ENCODE peak calls at places on chromosomes 1 and 21, in nine cellular contexts. One of them, this sample, is unnamed.

GRCh38 chr21:42343101-42343500 is 7.7 kb downstream of the TFF2 start:
- DNase-seq in fibroblast of pulmonary artery: no peak
- DNase-seq in heart right ventricle: no peak
- DNase-seq in CD8-positive, alpha-beta T cell: no peak
- DNase-seq in psoas muscle: no peak
- DNase-seq in fibroblast of lung: no peak
- DNase-seq in transverse colon: no peak
- DNase-seq in mesothelial cell of epicardium: no peak
- DNase-seq in neural crest cell: no peak
- DNase-seq in this sample: no peak

GRCh38 chr1:185170291-185170848 is 13.4 kb downstream of the SWT1 start:
- DNase-seq in fibroblast of pulmonary artery: peak
- DNase-seq in heart right ventricle: peak
- DNase-seq in CD8-positive, alpha-beta T cell: peak
- DNase-seq in psoas muscle: no peak
- DNase-seq in fibroblast of lung: peak
- DNase-seq in transverse colon: no peak
- DNase-seq in mesothelial cell of epicardium: no peak
- DNase-seq in neural crest cell: peak
- DNase-seq in this sample: peak

GRCh38 chr1:224542783-224543440 is 73.2 kb upstream of the CNIH3 start:
- DNase-seq in fibroblast of pulmonary artery: peak
- DNase-seq in heart right ventricle: no peak
- DNase-seq in CD8-positive, alpha-beta T cell: no peak
- DNase-seq in psoas muscle: no peak
- DNase-seq in fibroblast of lung: peak
- DNase-seq in transverse colon: no peak
- DNase-seq in mesothelial cell of epicardium: no peak
- DNase-seq in neural crest cell: no peak
- DNase-seq in this sample: no peak

GRCh38 chr1:6359568-6360496 is 33.7 kb downstream of the ACOT7 start:
- DNase-seq in fibroblast of pulmonary artery: peak
- DNase-seq in heart right ventricle: peak
- DNase-seq in CD8-positive, alpha-beta T cell: peak
- DNase-seq in psoas muscle: peak
- DNase-seq in fibroblast of lung: peak
- DNase-seq in transverse colon: peak
- DNase-seq in mesothelial cell of epicardium: peak
- DNase-seq in neural crest cell: no peak
- DNase-seq in this sample: no peak

GRCh38 chr1:63403386-63403785 is 36.0 kb downstream of the ALG6 start:
- DNase-seq in fibroblast of pulmonary artery: no peak
- DNase-seq in heart right ventricle: no peak
- DNase-seq in CD8-positive, alpha-beta T cell: no peak
- DNase-seq in psoas muscle: no peak
- DNase-seq in fibroblast of lung: no peak
- DNase-seq in transverse colon: no peak
- DNase-seq in mesothelial cell of epicardium: no peak
- DNase-seq in neural crest cell: no peak
- DNase-seq in this sample: no peak

GRCh38 chr1:86069757-86070145 is 86.8 kb downstream of the COL24A1 start:
- DNase-seq in fibroblast of pulmonary artery: peak
- DNase-seq in heart right ventricle: no peak
- DNase-seq in CD8-positive, alpha-beta T cell: no peak
- DNase-seq in psoas muscle: no peak
- DNase-seq in fibroblast of lung: peak
- DNase-seq in transverse colon: no peak
- DNase-seq in mesothelial cell of epicardium: no peak
- DNase-seq in neural crest cell: no peak
- DNase-seq in this sample: no peak

GRCh38 chr1:170205301-170205700 is 59.5 kb downstream of the NTMT2 start:
- DNase-seq in fibroblast of pulmonary artery: no peak
- DNase-seq in heart right ventricle: no peak
- DNase-seq in CD8-positive, alpha-beta T cell: no peak
- DNase-seq in psoas muscle: no peak
- DNase-seq in fibroblast of lung: no peak
- DNase-seq in transverse colon: no peak
- DNase-seq in mesothelial cell of epicardium: no peak
- DNase-seq in neural crest cell: no peak
- DNase-seq in this sample: no peak

GRCh38 chr1:125087247-125087646 is 3902.5 kb downstream of the SRGAP2C start:
- DNase-seq in fibroblast of pulmonary artery: no peak
- DNase-seq in heart right ventricle: no peak
- DNase-seq in CD8-positive, alpha-beta T cell: no peak
- DNase-seq in psoas muscle: no peak
- DNase-seq in fibroblast of lung: no peak
- DNase-seq in transverse colon: no peak
- DNase-seq in mesothelial cell of epicardium: no peak
- DNase-seq in neural crest cell: no peak
- DNase-seq in this sample: no peak

GRCh38 chr1:186925881-186926676 is 97.3 kb downstream of the PLA2G4A start:
- DNase-seq in fibroblast of pulmonary artery: peak
- DNase-seq in heart right ventricle: no peak
- DNase-seq in CD8-positive, alpha-beta T cell: no peak
- DNase-seq in psoas muscle: no peak
- DNase-seq in fibroblast of lung: no peak
- DNase-seq in transverse colon: no peak
- DNase-seq in mesothelial cell of epicardium: no peak
- DNase-seq in neural crest cell: no peak
- DNase-seq in this sample: no peak

GRCh38 chr1:162724583-162725120 is 65.8 kb upstream of the HSD17B7 start:
- DNase-seq in fibroblast of pulmonary artery: no peak
- DNase-seq in heart right ventricle: no peak
- DNase-seq in CD8-positive, alpha-beta T cell: no peak
- DNase-seq in psoas muscle: no peak
- DNase-seq in fibroblast of lung: no peak
- DNase-seq in transverse colon: no peak
- DNase-seq in mesothelial cell of epicardium: no peak
- DNase-seq in neural crest cell: no peak
- DNase-seq in this sample: no peak

GRCh38 chr1:43979261-43979527 is 184 bp downstream of the B4GALT2 start:
- DNase-seq in fibroblast of pulmonary artery: no peak
- DNase-seq in heart right ventricle: no peak
- DNase-seq in CD8-positive, alpha-beta T cell: no peak
- DNase-seq in psoas muscle: no peak
- DNase-seq in fibroblast of lung: no peak
- DNase-seq in transverse colon: no peak
- DNase-seq in mesothelial cell of epicardium: no peak
- DNase-seq in neural crest cell: no peak
- DNase-seq in this sample: no peak

GRCh38 chr1:3714284-3714741 is 37.9 kb upstream of the CCDC27 start:
- DNase-seq in fibroblast of pulmonary artery: no peak
- DNase-seq in heart right ventricle: no peak
- DNase-seq in CD8-positive, alpha-beta T cell: no peak
- DNase-seq in psoas muscle: peak
- DNase-seq in fibroblast of lung: no peak
- DNase-seq in transverse colon: no peak
- DNase-seq in mesothelial cell of epicardium: no peak
- DNase-seq in neural crest cell: no peak
- DNase-seq in this sample: no peak

GRCh38 chr1:160618763-160619274 is 28.0 kb downstream of the SLAMF1 start:
- DNase-seq in fibroblast of pulmonary artery: no peak
- DNase-seq in heart right ventricle: no peak
- DNase-seq in CD8-positive, alpha-beta T cell: peak
- DNase-seq in psoas muscle: no peak
- DNase-seq in fibroblast of lung: no peak
- DNase-seq in transverse colon: no peak
- DNase-seq in mesothelial cell of epicardium: no peak
- DNase-seq in neural crest cell: no peak
- DNase-seq in this sample: no peak

GRCh38 chr1:197464039-197464438 is 196.0 kb downstream of the CRB1 start:
- DNase-seq in fibroblast of pulmonary artery: peak
- DNase-seq in heart right ventricle: peak
- DNase-seq in CD8-positive, alpha-beta T cell: no peak
- DNase-seq in psoas muscle: no peak
- DNase-seq in fibroblast of lung: peak
- DNase-seq in transverse colon: no peak
- DNase-seq in mesothelial cell of epicardium: no peak
- DNase-seq in neural crest cell: no peak
- DNase-seq in this sample: no peak

GRCh38 chr1:217881607-217882332 is 250.6 kb downstream of the SPATA17 start:
- DNase-seq in fibroblast of pulmonary artery: no peak
- DNase-seq in heart right ventricle: no peak
- DNase-seq in CD8-positive, alpha-beta T cell: no peak
- DNase-seq in psoas muscle: no peak
- DNase-seq in fibroblast of lung: peak
- DNase-seq in transverse colon: no peak
- DNase-seq in mesothelial cell of epicardium: no peak
- DNase-seq in neural crest cell: no peak
- DNase-seq in this sample: no peak

GRCh38 chr1:36328088-36328480 is 4.6 kb upstream of the EVA1B start:
- DNase-seq in fibroblast of pulmonary artery: no peak
- DNase-seq in heart right ventricle: no peak
- DNase-seq in CD8-positive, alpha-beta T cell: no peak
- DNase-seq in psoas muscle: no peak
- DNase-seq in fibroblast of lung: no peak
- DNase-seq in transverse colon: no peak
- DNase-seq in mesothelial cell of epicardium: no peak
- DNase-seq in neural crest cell: no peak
- DNase-seq in this sample: no peak

DNA sequence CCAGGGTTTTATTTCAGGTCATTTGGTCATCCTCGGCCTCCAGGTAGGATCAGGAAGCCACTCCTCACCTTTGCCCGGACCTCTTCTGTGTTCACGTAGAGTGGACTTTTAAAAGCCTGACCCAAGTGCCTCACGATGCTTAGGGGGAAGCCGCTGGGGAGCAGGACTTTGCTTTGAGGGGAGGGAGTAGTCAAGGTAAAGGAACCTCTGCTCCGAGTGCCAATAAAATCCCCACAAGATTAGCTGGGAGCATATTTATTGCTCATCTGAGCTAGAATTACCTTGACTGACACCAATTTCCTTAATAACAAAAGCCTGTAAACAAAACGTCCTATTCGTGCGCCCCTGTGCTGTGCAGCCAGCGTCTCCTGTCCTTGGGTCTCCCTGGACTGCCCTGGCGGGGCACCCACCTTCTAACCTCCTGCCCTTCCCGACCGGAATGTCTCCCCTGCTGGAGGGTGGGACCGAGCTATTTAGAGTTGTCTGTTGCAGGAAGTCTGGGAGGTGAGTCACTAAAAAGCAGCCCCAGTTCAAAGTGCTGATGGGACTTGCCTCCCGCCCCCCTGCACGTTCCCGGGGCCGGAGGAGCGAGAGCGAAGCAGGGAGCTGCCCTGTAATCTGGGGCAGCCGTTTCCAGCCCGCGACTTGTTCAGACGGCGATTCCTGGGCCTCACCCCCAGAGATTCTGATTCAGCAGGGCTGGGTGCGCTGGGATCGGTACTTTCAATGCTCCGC is 818 bp upstream of the DHRS3 start:
- DNase-seq in fibroblast of pulmonary artery: peak
- DNase-seq in heart right ventricle: peak
- DNase-seq in CD8-positive, alpha-beta T cell: peak
- DNase-seq in psoas muscle: peak
- DNase-seq in fibroblast of lung: peak
- DNase-seq in transverse colon: peak
- DNase-seq in mesothelial cell of epicardium: no peak
- DNase-seq in neural crest cell: no peak
- DNase-seq in this sample: peak
- TF ChIP-seq CTCF in fibroblast of pulmonary artery: no peak
- TF ChIP-seq CTCF in heart right ventricle: no peak
- TF ChIP-seq CTCF in CD8-positive, alpha-beta T cell: no peak
- TF ChIP-seq CTCF in psoas muscle: no peak
- TF ChIP-seq CTCF in fibroblast of lung: no peak
- TF ChIP-seq CTCF in transverse colon: no peak
- TF ChIP-seq CTCF in mesothelial cell of epicardium: no peak
- TF ChIP-seq CTCF in neural crest cell: no peak
- TF ChIP-seq CTCF in this sample: no peak

GRCh38 chr1:45721207-45721606 is 29.2 kb downstream of the IPP start:
- DNase-seq in fibroblast of pulmonary artery: peak
- DNase-seq in heart right ventricle: no peak
- DNase-seq in CD8-positive, alpha-beta T cell: no peak
- DNase-seq in psoas muscle: no peak
- DNase-seq in fibroblast of lung: peak
- DNase-seq in transverse colon: no peak
- DNase-seq in mesothelial cell of epicardium: no peak
- DNase-seq in neural crest cell: no peak
- DNase-seq in this sample: no peak
- TF ChIP-seq CTCF in fibroblast of pulmonary artery: no peak
- TF ChIP-seq CTCF in heart right ventricle: no peak
- TF ChIP-seq CTCF in CD8-positive, alpha-beta T cell: no peak
- TF ChIP-seq CTCF in psoas muscle: no peak
- TF ChIP-seq CTCF in fibroblast of lung: no peak
- TF ChIP-seq CTCF in transverse colon: no peak
- TF ChIP-seq CTCF in mesothelial cell of epicardium: no peak
- TF ChIP-seq CTCF in neural crest cell: no peak
- TF ChIP-seq CTCF in this sample: no peak

GRCh38 chr1:153494976-153495535 is 34.6 kb upstream of the S100A7 start:
- DNase-seq in fibroblast of pulmonary artery: peak
- DNase-seq in heart right ventricle: peak
- DNase-seq in CD8-positive, alpha-beta T cell: peak
- DNase-seq in psoas muscle: peak
- DNase-seq in fibroblast of lung: peak
- DNase-seq in transverse colon: peak
- DNase-seq in mesothelial cell of epicardium: peak
- DNase-seq in neural crest cell: peak
- DNase-seq in this sample: peak
- TF ChIP-seq CTCF in fibroblast of pulmonary artery: peak
- TF ChIP-seq CTCF in heart right ventricle: peak
- TF ChIP-seq CTCF in CD8-positive, alpha-beta T cell: peak
- TF ChIP-seq CTCF in psoas muscle: peak
- TF ChIP-seq CTCF in fibroblast of lung: peak
- TF ChIP-seq CTCF in transverse colon: peak
- TF ChIP-seq CTCF in mesothelial cell of epicardium: peak
- TF ChIP-seq CTCF in neural crest cell: peak
- TF ChIP-seq CTCF in this sample: peak

GRCh38 chr1:65949230-65949626 is 156.5 kb downstream of the PDE4B start:
- DNase-seq in fibroblast of pulmonary artery: peak
- DNase-seq in heart right ventricle: no peak
- DNase-seq in CD8-positive, alpha-beta T cell: no peak
- DNase-seq in psoas muscle: no peak
- DNase-seq in fibroblast of lung: no peak
- DNase-seq in transverse colon: peak
- DNase-seq in mesothelial cell of epicardium: no peak
- DNase-seq in neural crest cell: no peak
- DNase-seq in this sample: no peak

GRCh38 chr1:65949933-65950332 is 157.2 kb downstream of the PDE4B start:
- DNase-seq in fibroblast of pulmonary artery: no peak
- DNase-seq in heart right ventricle: no peak
- DNase-seq in CD8-positive, alpha-beta T cell: no peak
- DNase-seq in psoas muscle: no peak
- DNase-seq in fibroblast of lung: no peak
- DNase-seq in transverse colon: no peak
- DNase-seq in mesothelial cell of epicardium: no peak
- DNase-seq in neural crest cell: no peak
- DNase-seq in this sample: no peak

GRCh38 chr1:65946376-65946775 is 153.7 kb downstream of the PDE4B start:
- DNase-seq in fibroblast of pulmonary artery: no peak
- DNase-seq in heart right ventricle: no peak
- DNase-seq in CD8-positive, alpha-beta T cell: no peak
- DNase-seq in psoas muscle: no peak
- DNase-seq in fibroblast of lung: no peak
- DNase-seq in transverse colon: no peak
- DNase-seq in mesothelial cell of epicardium: no peak
- DNase-seq in neural crest cell: no peak
- DNase-seq in this sample: no peak

GRCh38 chr1:65946960-65947359 is 154.3 kb downstream of the PDE4B start:
- DNase-seq in fibroblast of pulmonary artery: no peak
- DNase-seq in heart right ventricle: no peak
- DNase-seq in CD8-positive, alpha-beta T cell: no peak
- DNase-seq in psoas muscle: no peak
- DNase-seq in fibroblast of lung: no peak
- DNase-seq in transverse colon: no peak
- DNase-seq in mesothelial cell of epicardium: no peak
- DNase-seq in neural crest cell: no peak
- DNase-seq in this sample: no peak

GRCh38 chr1:65948609-65949229 is 156.0 kb downstream of the PDE4B start:
- DNase-seq in fibroblast of pulmonary artery: peak
- DNase-seq in heart right ventricle: no peak
- DNase-seq in CD8-positive, alpha-beta T cell: no peak
- DNase-seq in psoas muscle: no peak
- DNase-seq in fibroblast of lung: peak
- DNase-seq in transverse colon: peak
- DNase-seq in mesothelial cell of epicardium: no peak
- DNase-seq in neural crest cell: no peak
- DNase-seq in this sample: no peak
- TF ChIP-seq CTCF in fibroblast of pulmonary artery: peak
- TF ChIP-seq CTCF in heart right ventricle: no peak
- TF ChIP-seq CTCF in CD8-positive, alpha-beta T cell: no peak
- TF ChIP-seq CTCF in psoas muscle: no peak
- TF ChIP-seq CTCF in fibroblast of lung: peak
- TF ChIP-seq CTCF in transverse colon: no peak
- TF ChIP-seq CTCF in mesothelial cell of epicardium: no peak
- TF ChIP-seq CTCF in neural crest cell: no peak
- TF ChIP-seq CTCF in this sample: no peak

This sample was measured in progenitor cell of endocrine pancreas.